ENCODE peak calls at places on chromosomes 1 and 21, in five cellular contexts. G is heart right ventricle; J is CD4-positive, alpha-beta T cell; K is astrocyte of the spinal cord; I is mucosa of descending colon. Z is an unnamed sample.

GRCh38 chr21:33751533-33751932 is 109.2 kb downstream of the ITSN1 start:
- DNase-seq in G (no peak), J (no peak), I (no peak), K (no peak), Z (no peak)

GRCh38 chr1:11794446-11795237 is 11.1 kb downstream of the MTHFR start:
- DNase-seq in I (no peak), G (no peak), J (no peak), K (no peak), Z (no peak)

GRCh38 chr1:23177438-23178380 is 9.1 kb upstream of the LUZP1 start:
- DNase-seq in G (peak; percentile 91), K (peak; percentile 80), I (peak; percentile 69), J (no peak), Z (peak; percentile 50)

GRCh38 chr1:46646331-46646730 is 21.8 kb downstream of the ATPAF1 start:
- DNase-seq in K (no peak), J (no peak), I (no peak), G (no peak), Z (no peak)

GRCh38 chr21:43726686-43727570 is 8.0 kb downstream of the PDXK start:
- DNase-seq in K (no peak), I (no peak), G (no peak), J (no peak), Z (no peak)

GRCh38 chr1:230587056-230587455 is 55.2 kb upstream of the COG2 start:
- DNase-seq in I (no peak), K (no peak), G (no peak), J (no peak), Z (no peak)

GRCh38 chr1:116772648-116773045 is 18.4 kb downstream of the CD2 start:
- DNase-seq in G (no peak), J (no peak), I (no peak), K (no peak), Z (no peak)

GRCh38 chr1:55375617-55376258 is 160.6 kb upstream of the USP24 start:
- DNase-seq in I (peak; percentile 42), J (no peak), G (peak; percentile 62), K (peak; percentile 46), Z (peak; percentile 31)

GRCh38 chr1:201999625-202000238 is 10.7 kb upstream of the ELF3 start:
- DNase-seq in I (peak; percentile 50), K (peak; percentile 40), G (peak; percentile 27), J (no peak), Z (peak; percentile 43)

GRCh38 chr1:48603222-48603621 is 131.2 kb upstream of the SPATA6 start:
- DNase-seq in I (no peak), K (no peak), G (no peak), J (no peak), Z (no peak)

GRCh38 chr1:54221867-54222484 is 22.0 kb downstream of the MRPL37 start:
- DNase-seq in K (no peak), I (no peak), J (no peak), G (no peak), Z (no peak)

GRCh38 chr1:50393522-50394120 is 29.6 kb downstream of the DMRTA2 start:
- DNase-seq in G (no peak), I (no peak), J (no peak), K (no peak), Z (no peak)

GRCh38 chr1:22600817-22601605 is 35.4 kb upstream of the C1QA start:
- DNase-seq in I (no peak), K (no peak), G (no peak), J (no peak), Z (no peak)

GRCh38 chr21:33230518-33231324 is 983 bp downstream of the IFNAR2 start:
- DNase-seq in G (peak; percentile 64), I (peak; percentile 59), K (peak; percentile 50), J (peak; percentile 24), Z (peak; percentile 62)

GRCh38 chr1:56180806-56181205 is 398.6 kb downstream of the PLPP3 start:
- DNase-seq in G (no peak), K (peak; percentile 46), I (no peak), J (no peak), Z (no peak)

GRCh38 chr21:30257773-30258172 is 25.0 kb downstream of the KRTAP24-1 start:
- DNase-seq in G (no peak), J (no peak), I (peak; percentile 56), K (peak; percentile 1), Z (no peak)

GRCh38 chr1:27574001-27574781 is 29.8 kb downstream of the AHDC1 start:
- DNase-seq in I (no peak), K (no peak), J (no peak), G (no peak), Z (no peak)

GRCh38 chr1:38038836-38039235 is 7.8 kb downstream of the POU3F1 start:
- DNase-seq in J (no peak), I (no peak), G (no peak), K (peak; percentile 43), Z (peak; percentile 71)

DNA sequence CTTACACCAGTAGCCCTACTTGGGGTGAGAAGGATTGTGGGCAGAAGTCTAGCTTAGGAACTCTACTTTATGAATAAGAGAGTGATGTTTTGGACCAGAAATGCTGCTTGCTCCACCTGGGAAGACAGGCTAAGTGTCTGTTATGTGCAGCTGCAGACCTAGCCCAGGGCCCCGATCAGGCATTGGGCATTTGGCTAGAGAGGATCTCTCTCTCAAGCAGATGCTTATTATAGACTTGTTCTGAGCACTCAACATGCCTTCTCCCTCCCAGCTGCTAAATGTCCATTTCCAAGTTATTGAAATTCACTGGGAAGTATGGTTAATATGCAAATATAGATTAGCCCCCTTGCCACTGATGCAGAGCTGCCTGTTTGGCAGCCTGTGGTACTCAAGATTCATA is 116.0 kb downstream of the KCND3 start:
- DNase-seq in K (no peak), J (no peak), G (no peak), I (no peak), Z (no peak)
- TF ChIP-seq CTCF in K (no peak), J (no peak), G (no peak), I (no peak), Z (no peak)

GRCh38 chr1:209076688-209077087 is 506.8 kb upstream of the CAMK1G start:
- DNase-seq in I (peak; percentile 16), K (no peak), G (no peak), J (no peak), Z (no peak)
- TF ChIP-seq CTCF in I (peak; percentile 16), K (peak; percentile 31), G (no peak), J (no peak), Z (peak; percentile 33)

GRCh38 chr1:174932587-174932986 is 67.2 kb upstream of the CACYBP start:
- DNase-seq in K (no peak), G (no peak), J (no peak), I (no peak), Z (no peak)
- TF ChIP-seq CTCF in K (no peak), G (no peak), J (no peak), I (no peak), Z (peak; percentile 52)

DNA sequence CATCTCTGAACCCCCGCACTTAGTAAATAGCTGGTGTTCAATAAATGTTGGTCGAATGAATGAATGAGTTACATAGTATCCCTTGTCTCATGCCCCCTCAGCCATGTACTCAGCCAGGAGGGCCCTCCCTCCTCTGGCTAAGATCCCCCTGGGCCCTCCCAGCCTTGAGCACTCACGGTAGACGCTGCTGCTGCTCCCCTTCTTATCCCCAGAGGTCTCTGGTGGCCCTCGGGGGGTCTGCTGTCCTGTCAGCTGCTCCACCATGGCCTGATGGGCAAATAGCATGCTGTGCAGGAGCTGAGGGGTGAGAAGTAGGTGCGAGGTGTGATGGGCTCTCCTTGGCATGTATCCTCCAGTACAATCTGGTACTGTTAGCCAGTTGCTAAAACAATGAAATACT is 1.9 kb downstream of the ETV3L start:
- DNase-seq in J (no peak), K (no peak), I (no peak), G (no peak), Z (no peak)
- TF ChIP-seq CTCF in J (no peak), K (no peak), I (no peak), G (no peak), Z (no peak)

Z was measured in HFFc6.